ENCODE peak calls at places on chromosomes 5 and 9, in seven cellular contexts. U, F, M, Y, S, V and P are unnamed samples.

GRCh38 chr5:2105141-2105540 is 222.4 kb upstream of the IRX4 start:
- DNase-seq in U (no peak), F (no peak), M (no peak), Y (no peak), S (no peak), V (no peak), P (no peak)

GRCh38 chr9:137030528-137030927 is 1.4 kb downstream of the FUT7 start:
- DNase-seq in U (peak; percentile 91), F (no peak), M (no peak), Y (no peak), S (no peak), V (no peak), P (no peak)

GRCh38 chr5:61298580-61298979 is 33.5 kb upstream of the ZSWIM6 start:
- DNase-seq in U (no peak), F (no peak), M (no peak), Y (no peak), S (peak; percentile 44), V (no peak), P (peak; percentile 12)

GRCh38 chr9:122095010-122095767 is 2.1 kb upstream of the TTLL11 start:
- DNase-seq in U (peak; percentile 54), F (peak; percentile 59), M (peak; percentile 62), Y (peak; percentile 10), S (peak; percentile 83), V (peak; percentile 66), P (peak; percentile 27)

GRCh38 chr5:174151579-174152181 is 106.2 kb downstream of the NSG2 start:
- DNase-seq in U (no peak), F (no peak), M (no peak), Y (no peak), S (no peak), V (no peak), P (no peak)

GRCh38 chr9:132194508-132194907 is 32.6 kb downstream of the NTNG2 start:
- DNase-seq in U (no peak), F (no peak), M (no peak), Y (no peak), S (no peak), V (no peak), P (no peak)

GRCh38 chr5:112669328-112669963 is 68.2 kb upstream of the APC start:
- DNase-seq in U (no peak), F (no peak), M (no peak), Y (no peak), S (no peak), V (no peak), P (no peak)

GRCh38 chr5:56686337-56687198 is 128.8 kb upstream of the MAP3K1 start:
- DNase-seq in U (no peak), F (no peak), M (no peak), Y (no peak), S (no peak), V (no peak), P (no peak)

GRCh38 chr5:119302916-119303897 is 52.6 kb upstream of the TNFAIP8 start:
- DNase-seq in U (no peak), F (peak; percentile 12), M (no peak), Y (no peak), S (no peak), V (no peak), P (no peak)

GRCh38 chr9:109886050-109886449 is 106.1 kb downstream of the PALM2AKAP2 start:
- DNase-seq in U (no peak), F (no peak), M (no peak), Y (no peak), S (no peak), V (no peak), P (no peak)

GRCh38 chr9:114299286-114300152 is 23.4 kb upstream of the ORM1 start:
- DNase-seq in U (no peak), F (no peak), M (no peak), Y (no peak), S (peak; percentile 40), V (no peak), P (no peak)

GRCh38 chr9:124894741-124895170 is 32.8 kb downstream of the ARPC5L start:
- DNase-seq in U (peak; percentile 15), F (peak; percentile 8), M (peak; percentile 22), Y (no peak), S (peak; percentile 72), V (no peak), P (no peak)

GRCh38 chr9:120925535-120926396 is 830 bp downstream of the TRAF1 start:
- DNase-seq in U (no peak), F (no peak), M (no peak), Y (no peak), S (no peak), V (no peak), P (no peak)

GRCh38 chr9:131608469-131609115 is 63.3 kb downstream of the PRRT1B start:
- DNase-seq in U (no peak), F (peak; percentile 37), M (no peak), Y (no peak), S (peak; percentile 91), V (peak; percentile 52), P (no peak)

GRCh38 chr5:155270737-155271136 is 257.2 kb downstream of the KIF4B start:
- DNase-seq in U (no peak), F (no peak), M (no peak), Y (no peak), S (no peak), V (no peak), P (no peak)

GRCh38 chr5:33479321-33479720 is 38.6 kb downstream of the TARS1 start:
- DNase-seq in U (no peak), F (no peak), M (no peak), Y (no peak), S (no peak), V (no peak), P (no peak)

GRCh38 chr5:167294861-167295685 is 996.4 kb upstream of the WWC1 start:
- DNase-seq in U (no peak), F (no peak), M (no peak), Y (no peak), S (no peak), V (no peak), P (no peak)

GRCh38 chr5:30749971-30750370 is 443.5 kb upstream of the CDH6 start:
- DNase-seq in U (no peak), F (no peak), M (no peak), Y (no peak), S (no peak), V (no peak), P (no peak)

GRCh38 chr5:95669540-95669939 is 13.3 kb downstream of the SPATA9 start:
- DNase-seq in U (no peak), F (peak; percentile 78), M (no peak), Y (no peak), S (peak; percentile 85), V (no peak), P (no peak)

GRCh38 chr9:127987103-127987614 is 6.4 kb upstream of the EEIG1 start:
- DNase-seq in U (no peak), F (no peak), M (no peak), Y (no peak), S (peak; percentile 38), V (no peak), P (no peak)

GRCh38 chr5:36238896-36239295 is 2.8 kb downstream of the NADK2 start:
- DNase-seq in U (no peak), F (no peak), M (no peak), Y (no peak), S (no peak), V (no peak), P (no peak)

GRCh38 chr9:6584881-6585597 is 60.5 kb downstream of the GLDC start:
- DNase-seq in U (no peak), F (no peak), M (no peak), Y (no peak), S (no peak), V (no peak), P (no peak)